ENCODE peak calls at places on chromosomes 12 and 14, in ten cellular contexts. A, T, S, J, O, I, W, H, M and Z are unnamed samples. For H3K4me1, the result is how much of the 10 kb centered on the place peaks cover.

GRCh38 chr12:92041742-92042141 is 103.9 kb downstream of the BTG1 start:
- DNase-seq in A (no peak), T (no peak), S (peak), J (no peak), O (no peak), I (no peak), W (no peak), H (no peak), M (no peak), Z (no peak)

GRCh38 chr14:46651526-46652144 is at the start of gene RPL10L:
- DNase-seq in A (peak), T (no peak), S (no peak), J (no peak), O (peak), I (no peak), W (no peak), H (no peak), M (no peak), Z (no peak)

GRCh38 chr12:90940872-90941499 is 14.0 kb downstream of the CCER1 start:
- DNase-seq in A (peak), T (peak), S (peak), J (peak), O (no peak), I (no peak), W (no peak), H (no peak), M (no peak), Z (no peak)

GRCh38 chr12:124747426-124748161 is 116.1 kb downstream of the SCARB1 start:
- DNase-seq in A (no peak), T (peak), S (peak), J (peak), O (no peak), I (no peak), W (peak), H (no peak), M (no peak), Z (no peak)

GRCh38 chr12:131808744-131809371 is 19.3 kb upstream of the MMP17 start:
- DNase-seq in A (no peak), T (no peak), S (no peak), J (no peak), O (peak), I (no peak), W (no peak), H (no peak), M (peak), Z (no peak)

GRCh38 chr14:61561144-61561543 is 134.2 kb upstream of the HIF1A start:
- DNase-seq in A (peak), T (peak), S (peak), J (peak), O (no peak), I (peak), W (no peak), H (no peak), M (no peak), Z (no peak)

GRCh38 chr14:70653662-70654061 is 11.9 kb downstream of the TTC9 start:
- DNase-seq in A (no peak), T (no peak), S (no peak), J (no peak), O (no peak), I (no peak), W (no peak), H (no peak), M (no peak), Z (no peak)

GRCh38 chr12:99907210-99907609 is 77.5 kb downstream of the ANKS1B start:
- DNase-seq in A (peak), T (no peak), S (no peak), J (no peak), O (no peak), I (no peak), W (no peak), H (no peak), M (no peak), Z (no peak)

GRCh38 chr14:68558096-68558495 is 234.8 kb downstream of the ZFP36L1 start:
- DNase-seq in A (no peak), T (no peak), S (no peak), J (no peak), O (no peak), I (no peak), W (no peak), H (no peak), M (no peak), Z (peak)

GRCh38 chr12:121238604-121239334 is 28.8 kb downstream of the P2RX4 start:
- DNase-seq in A (peak), T (no peak), S (no peak), J (no peak), O (no peak), I (peak), W (peak), H (no peak), M (no peak), Z (no peak)

GRCh38 chr14:101047326-101047725 is 143.8 kb upstream of the RTL1 start:
- DNase-seq in A (no peak), T (no peak), S (no peak), J (no peak), O (no peak), I (no peak), W (no peak), H (no peak), M (no peak), Z (no peak)

GRCh38 chr12:49733219-49734017 is 7.9 kb upstream of the TMBIM6 start:
- DNase-seq in A (no peak), T (no peak), S (no peak), J (peak), O (no peak), I (no peak), W (no peak), H (no peak), M (no peak), Z (no peak)

GRCh38 chr14:56490379-56490778 is 89.2 kb upstream of the TMEM260 start:
- DNase-seq in A (peak), T (no peak), S (peak), J (peak), O (no peak), I (no peak), W (peak), H (no peak), M (no peak), Z (no peak)

GRCh38 chr12:105775351-105775750 is 363.4 kb downstream of the NUAK1 start:
- DNase-seq in A (no peak), T (no peak), S (peak), J (no peak), O (no peak), I (no peak), W (no peak), H (no peak), M (no peak), Z (no peak)

GRCh38 chr14:46054526-46054925 is 597.1 kb downstream of the RPL10L start:
- DNase-seq in A (no peak), T (no peak), S (peak), J (no peak), O (no peak), I (no peak), W (no peak), H (no peak), M (no peak), Z (no peak)

GRCh38 chr14:103594265-103594664 is 31.5 kb downstream of the COA8 start:
- DNase-seq in A (no peak), T (no peak), S (peak), J (peak), O (no peak), I (no peak), W (no peak), H (no peak), M (peak), Z (peak)

GRCh38 chr12:166425-167091 is 47.4 kb downstream of the SLC6A12 start:
- DNase-seq in A (no peak), T (no peak), S (no peak), J (no peak), O (no peak), I (no peak), W (no peak), H (no peak), M (no peak), Z (no peak)

GRCh38 chr12:105562727-105563072 is 232.2 kb downstream of the C12orf75 start:
- DNase-seq in A (no peak), T (peak), S (no peak), J (no peak), O (no peak), I (no peak), W (peak), H (peak), M (no peak), Z (no peak)

GRCh38 chr12:69516950-69517349 is 46.8 kb downstream of the FRS2 start:
- DNase-seq in A (no peak), T (no peak), S (no peak), J (no peak), O (no peak), I (no peak), W (no peak), H (no peak), M (no peak), Z (no peak)

GRCh38 chr12:7667025-7667575 is 1.4 kb upstream of the APOBEC1 start:
- DNase-seq in A (no peak), T (peak), S (no peak), J (peak), O (no peak), I (no peak), W (no peak), H (no peak), M (no peak), Z (no peak)

GRCh38 chr14:51176819-51177218 is 63.2 kb upstream of the TMX1 start:
- DNase-seq in A (no peak), T (no peak), S (no peak), J (no peak), O (no peak), I (no peak), W (no peak), H (no peak), M (no peak), Z (no peak)

GRCh38 chr14:75725481-75725880 is 64.4 kb downstream of the TTLL5 start:
- DNase-seq in A (no peak), T (no peak), S (peak), J (no peak), O (no peak), I (no peak), W (no peak), H (no peak), M (peak), Z (no peak)

GRCh38 chr12:125773033-125773432 is 707.8 kb downstream of the AACS start:
- DNase-seq in A (peak), T (peak), S (no peak), J (peak), O (peak), I (no peak), W (peak), H (no peak), M (no peak), Z (no peak)

GRCh38 chr14:81940636-81941035 is 407.0 kb upstream of the SEL1L start:
- DNase-seq in A (no peak), T (no peak), S (no peak), J (no peak), O (no peak), I (no peak), W (no peak), H (no peak), M (no peak), Z (no peak)

GRCh38 chr12:108559748-108560147 is 1.2 kb downstream of the SART3 start:
- DNase-seq in A (no peak), T (no peak), S (no peak), J (no peak), O (no peak), I (peak), W (no peak), H (no peak), M (no peak), Z (no peak)

GRCh38 chr12:109728921-109729836 is 15.6 kb downstream of the FAM222A start:
- DNase-seq in A (peak), T (no peak), S (no peak), J (no peak), O (no peak), I (no peak), W (no peak), H (no peak), M (peak), Z (no peak)

GRCh38 chr12:46959484-46959883 is 119.9 kb upstream of the PCED1B start:
- DNase-seq in A (no peak), T (peak), S (peak), J (no peak), O (no peak), I (no peak), W (no peak), H (no peak), M (no peak), Z (no peak)

GRCh38 chr14:57182760-57183503 is 85.8 kb downstream of the EXOC5 start:
- DNase-seq in A (peak), T (no peak), S (peak), J (peak), O (no peak), I (no peak), W (no peak), H (no peak), M (no peak), Z (no peak)

GRCh38 chr14:91294153-91294552 is 49.6 kb upstream of the GPR68 start:
- DNase-seq in A (no peak), T (no peak), S (no peak), J (no peak), O (no peak), I (no peak), W (no peak), H (no peak), M (peak), Z (no peak)

GRCh38 chr14:61553730-61554641 is 141.3 kb upstream of the HIF1A start:
- DNase-seq in A (no peak), T (peak), S (peak), J (peak), O (no peak), I (peak), W (no peak), H (no peak), M (no peak), Z (no peak)

GRCh38 chr12:132838464-132839080 is 9.9 kb upstream of the GOLGA3 start:
- DNase-seq in A (peak), T (no peak), S (no peak), J (no peak), O (no peak), I (no peak), W (peak), H (no peak), M (no peak), Z (no peak)

GRCh38 chr12:3992945-3993344 is 119.7 kb upstream of the PARP11 start:
- DNase-seq in A (no peak), T (no peak), S (no peak), J (no peak), O (no peak), I (no peak), W (no peak), H (no peak), M (no peak), Z (no peak)

GRCh38 chr12:57452937-57453509 is 2.1 kb upstream of the INHBE start:
- DNase-seq in A (peak), T (peak), S (peak), J (peak), O (no peak), I (peak), W (peak), H (no peak), M (peak), Z (peak)

GRCh38 chr12:109493090-109493489 is 15.7 kb downstream of the UBE3B start:
- DNase-seq in A (no peak), T (no peak), S (no peak), J (no peak), O (no peak), I (no peak), W (no peak), H (no peak), M (no peak), Z (no peak)

GRCh38 chr14:36791402-36791801 is 129.7 kb downstream of the PAX9 start:
- DNase-seq in A (no peak), T (no peak), S (no peak), J (peak), O (no peak), I (no peak), W (no peak), H (no peak), M (no peak), Z (no peak)

GRCh38 chr12:9973951-9974350 is 2.7 kb downstream of the CLEC12A start:
- DNase-seq in A (no peak), T (no peak), S (no peak), J (no peak), O (no peak), I (no peak), W (no peak), H (no peak), M (no peak), Z (no peak)
- TF ChIP-seq CTCF in A (no peak), T (no peak), S (no peak), J (no peak), O (no peak), I (no peak), W (no peak), H (no peak), M (no peak), Z (no peak)

DNA sequence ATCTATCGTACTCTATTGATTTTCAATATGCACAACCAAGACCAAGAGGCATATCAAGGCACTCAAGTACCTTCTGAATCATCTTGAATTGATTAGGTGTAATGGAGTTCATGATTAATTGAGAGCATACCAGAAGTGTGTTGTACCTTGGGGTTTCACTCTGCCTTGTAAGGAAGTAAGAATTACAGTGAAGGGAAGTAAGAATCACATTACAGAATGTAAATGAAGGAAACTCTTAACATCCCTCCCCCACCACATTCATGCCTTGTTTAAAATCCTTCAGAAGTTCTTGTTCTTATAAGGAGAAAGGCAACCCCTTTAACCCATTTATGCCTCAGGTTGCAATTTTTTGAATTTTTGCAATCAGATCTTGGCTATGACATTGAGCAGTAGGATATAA is 5.4 kb upstream of the MGAT4C start:
- DNase-seq in A (no peak), T (no peak), S (no peak), J (no peak), O (no peak), I (no peak), W (no peak), H (no peak), M (no peak), Z (no peak)
- H3K4me3 ChIP-seq in A (no peak), T (no peak), S (no peak), J (no peak), O (no peak), I (no peak), W (no peak), H (no peak), M (no peak), Z (no peak)

GRCh38 chr12:65522956-65523857 is 244.7 kb downstream of the MSRB3 start:
- DNase-seq in A (no peak), T (no peak), S (peak), J (no peak), O (peak), I (no peak), W (no peak), H (no peak), M (no peak), Z (peak)
- H3K4me1 ChIP-seq in A (under half), T (under half), S (under half), J (under half), O (under half), I (under half), W (under half), H (under half), M (under half), Z (under half)

DNA sequence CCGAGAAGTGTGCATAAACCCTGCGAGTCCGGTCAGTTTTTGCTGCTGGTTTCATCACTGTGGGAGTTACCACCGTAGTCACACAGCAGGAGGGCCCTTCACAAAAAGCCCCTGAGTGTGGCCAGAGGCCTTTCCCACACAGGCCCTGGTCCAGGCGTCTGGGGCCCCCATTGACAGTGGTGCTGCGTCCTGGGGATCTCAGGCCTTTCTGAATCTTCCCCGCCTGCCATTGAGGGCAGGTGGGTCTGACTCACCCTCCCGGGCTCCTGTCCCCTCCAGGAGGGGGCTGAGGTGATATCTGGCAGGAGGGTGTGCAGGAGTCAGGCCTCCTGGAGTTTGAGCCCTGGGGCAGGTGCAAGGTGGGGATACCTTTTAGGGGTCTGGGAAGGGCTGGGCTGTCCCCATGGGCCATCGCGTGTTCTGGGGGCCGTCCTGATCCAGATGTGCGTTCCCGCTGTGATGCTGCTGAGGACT is 358.5 kb downstream of the TMEM121 start:
- DNase-seq in A (no peak), T (no peak), S (no peak), J (no peak), O (peak), I (peak), W (no peak), H (no peak), M (no peak), Z (peak)
- TF ChIP-seq CTCF in A (no peak), T (no peak), S (no peak), J (no peak), O (no peak), I (no peak), W (no peak), H (no peak), M (no peak), Z (no peak)

DNA sequence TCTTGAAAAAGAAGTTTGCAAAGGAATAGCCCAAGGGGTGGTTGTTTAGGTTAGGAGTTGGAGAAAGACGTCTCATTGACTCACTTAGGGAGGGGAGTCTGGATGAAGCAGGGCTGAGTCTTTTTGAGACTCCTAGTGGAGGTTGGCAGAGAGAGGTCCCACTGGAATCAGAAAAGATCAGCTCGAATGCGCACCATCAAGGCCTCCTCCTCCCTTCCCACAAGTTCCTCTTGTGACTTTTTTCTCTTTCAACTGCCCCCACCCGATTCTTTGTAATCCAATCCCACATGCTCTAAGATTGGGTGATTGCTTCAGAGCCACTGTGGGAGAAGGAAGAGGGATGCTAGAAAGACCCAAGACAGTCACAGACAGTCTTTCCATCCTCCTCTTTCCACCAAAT is 2.0 kb downstream of the ARHGEF40 start:
- DNase-seq in A (peak), T (peak), S (peak), J (no peak), O (no peak), I (no peak), W (peak), H (no peak), M (no peak), Z (no peak)
- H3K4me3 ChIP-seq in A (peak), T (peak), S (peak), J (no peak), O (no peak), I (peak), W (no peak), H (peak), M (peak), Z (peak)

GRCh38 chr12:53052419-53053222 is 2.8 kb downstream of the TNS2 start:
- DNase-seq in A (no peak), T (no peak), S (peak), J (no peak), O (no peak), I (peak), W (peak), H (peak), M (peak), Z (peak)
- H3K4me1 ChIP-seq in A (half or more), T (half or more), S (under half), J (half or more), O (half or more), I (under half), W (half or more), H (under half), M (half or more), Z (under half)

DNA sequence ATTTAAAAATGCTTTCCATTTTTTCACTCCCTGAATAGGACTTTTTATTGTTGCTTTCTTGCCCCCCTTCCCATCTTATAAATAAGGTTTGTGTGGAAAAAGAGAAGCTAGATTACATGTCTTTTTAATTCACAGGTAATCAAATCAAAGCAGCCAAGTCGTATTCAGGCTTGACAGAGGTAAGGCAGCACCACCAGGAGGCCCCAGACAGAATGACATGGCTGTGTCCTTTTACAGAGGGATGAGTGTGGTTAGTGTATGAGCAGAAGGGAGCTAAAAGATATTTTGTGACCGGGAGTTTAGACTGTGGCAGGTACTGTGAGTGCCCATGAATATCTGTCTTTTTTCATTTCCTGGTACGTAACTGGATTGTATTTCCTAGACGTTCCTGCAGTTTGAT is 596.1 kb downstream of the ETNK1 start:
- DNase-seq in A (peak), T (no peak), S (no peak), J (no peak), O (no peak), I (no peak), W (no peak), H (no peak), M (no peak), Z (no peak)
- TF ChIP-seq CTCF in A (peak), T (no peak), S (no peak), J (peak), O (no peak), I (no peak), W (no peak), H (no peak), M (peak), Z (no peak)

GRCh38 chr12:6635856-6636521 is at the start of gene LPAR5:
- DNase-seq in A (peak), T (peak), S (no peak), J (no peak), O (peak), I (no peak), W (peak), H (no peak), M (no peak), Z (no peak)
- H3K4me3 ChIP-seq in A (no peak), T (no peak), S (no peak), J (peak), O (no peak), I (no peak), W (no peak), H (peak), M (peak), Z (no peak)